ENCODE peak calls at places on chromosome 17, in six cellular contexts. D is CD8-positive, alpha-beta T cell; A is T-helper 1 cell; X is smooth muscle cell of the brain vasculature; T is cardiac fibroblast; M is A172. J is an unnamed sample.

GRCh38 chr17:63419949-63420867 is 25.9 kb downstream of the CYB561 start:
- DNase-seq in T (no peak), A (peak), M (no peak), X (no peak), D (peak), J (no peak)

GRCh38 chr17:21678451-21679081 is 13.8 kb upstream of the KCNJ18 start:
- DNase-seq in X (no peak), D (no peak), A (no peak), M (no peak), T (no peak), J (peak)

GRCh38 chr17:68682913-68683312 is 81.7 kb upstream of the FAM20A start:
- DNase-seq in D (no peak), X (no peak), A (no peak), T (no peak), M (no peak), J (no peak)

GRCh38 chr17:10633738-10634379 is 23.2 kb downstream of the MYH3 start:
- DNase-seq in M (no peak), A (no peak), T (no peak), D (no peak), X (no peak), J (no peak)

GRCh38 chr17:75516619-75517276 is 420 bp downstream of the TSEN54 start:
- DNase-seq in M (no peak), X (no peak), A (peak), T (no peak), D (peak), J (peak)

GRCh38 chr17:29867643-29868181 is 62.3 kb downstream of the SSH2 start:
- DNase-seq in A (no peak), X (no peak), D (no peak), T (no peak), M (no peak), J (no peak)

GRCh38 chr17:57370051-57370581 is 113.8 kb downstream of the MSI2 start:
- DNase-seq in T (peak), M (peak), X (no peak), A (no peak), D (no peak), J (peak)

GRCh38 chr17:7816926-7817642 is 16.9 kb upstream of the KDM6B start:
- DNase-seq in X (no peak), M (no peak), D (no peak), A (no peak), T (no peak), J (no peak)

GRCh38 chr17:10635290-10635689 is 21.8 kb downstream of the MYH3 start:
- DNase-seq in A (no peak), T (no peak), D (no peak), M (no peak), X (no peak), J (no peak)

GRCh38 chr17:45077643-45078042 is 16.5 kb downstream of the NMT1 start:
- DNase-seq in M (no peak), D (no peak), A (no peak), T (no peak), X (no peak), J (no peak)

GRCh38 chr17:44688200-44688599 is 1.4 kb downstream of the CCDC43 start:
- DNase-seq in M (no peak), D (no peak), X (no peak), A (no peak), T (no peak), J (no peak)

GRCh38 chr17:77425791-77426641 is 285.2 kb downstream of the SEC14L1 start:
- DNase-seq in A (no peak), M (peak), T (peak), D (peak), X (no peak), J (peak)

GRCh38 chr17:67273900-67274299 is 28.9 kb upstream of the HELZ start:
- DNase-seq in M (no peak), T (no peak), D (no peak), A (no peak), X (no peak), J (no peak)

GRCh38 chr17:7124923-7125322 is 10.3 kb upstream of the ASGR2 start:
- DNase-seq in T (no peak), M (no peak), X (no peak), A (no peak), D (no peak), J (no peak)

J was measured in Daoy.